ENCODE peak calls at places on chromosomes 5 and 9, in six cellular contexts. D is occipital lobe; F is retina; R is PC-9; V is activated CD8-positive, alpha-beta memory T cell treated with anti-CD3 and anti-CD28 coated beads, Interleukin-2, amount 50 U/mL, for 48 hours; H is renal cortical epithelial cell. S is an unnamed sample.
A peak's percentile ranks its signal among the peaks of the same experiment; 100 is the strongest.

GRCh38 chr9:84322830-84323229 is 17.7 kb downstream of the SLC28A3 start:
- DNase-seq in D (no peak), F (no peak), R (no peak), V (no peak), H (peak; percentile 43), S (no peak)

GRCh38 chr9:98075332-98075805 is 18.8 kb downstream of the NANS start:
- DNase-seq in D (no peak), F (no peak), R (no peak), V (no peak), H (peak; percentile 87), S (no peak)

GRCh38 chr5:165460911-165461310 is 1955.5 kb downstream of the MAT2B start:
- DNase-seq in D (no peak), F (no peak), R (no peak), V (no peak), H (no peak), S (no peak)

GRCh38 chr5:149433524-149434131 is 54.5 kb upstream of the IL17B start:
- DNase-seq in D (no peak), F (no peak), R (no peak), V (no peak), H (no peak), S (no peak)

GRCh38 chr5:180467028-180467427 is 27.2 kb upstream of the CNOT6 start:
- DNase-seq in D (no peak), F (no peak), R (peak; percentile 44), V (no peak), H (peak; percentile 31), S (no peak)

GRCh38 chr5:82285206-82285605 is 7.1 kb upstream of the RPS23 start:
- DNase-seq in D (no peak), F (no peak), R (no peak), V (no peak), H (no peak), S (no peak)

GRCh38 chr5:120124961-120125360 is 339.1 kb upstream of the PRR16 start:
- DNase-seq in D (no peak), F (no peak), R (no peak), V (no peak), H (no peak), S (no peak)

GRCh38 chr9:134210511-134210907 is 46.1 kb upstream of the RNU6ATAC start:
- DNase-seq in D (no peak), F (no peak), R (no peak), V (no peak), H (no peak), S (no peak)

GRCh38 chr5:98391921-98392625 is 381.4 kb upstream of the RGMB start:
- DNase-seq in D (no peak), F (no peak), R (no peak), V (no peak), H (no peak), S (no peak)

GRCh38 chr5:34833991-34834793 is 4.8 kb upstream of the TTC23L start:
- DNase-seq in D (no peak), F (no peak), R (no peak), V (no peak), H (peak; percentile 22), S (peak; percentile 10)

GRCh38 chr9:113564804-113565237 is 101.3 kb downstream of the RGS3 start:
- DNase-seq in D (peak; percentile 46), F (no peak), R (peak; percentile 46), V (no peak), H (peak; percentile 60), S (no peak)

GRCh38 chr5:156427315-156427714 is 100.4 kb downstream of the SGCD start:
- DNase-seq in D (no peak), F (no peak), R (no peak), V (no peak), H (no peak), S (no peak)

S was measured in H1.